ENCODE peak calls at places on chromosomes 2 and 18, in eight cellular contexts. U is left ventricle myocardium inferior, T is HCT116, N is heart left ventricle, O is MCF 10A, C is AG10803, Z is stomach, A is AG04449. R is an unnamed sample.

GRCh38 chr2:15675456-15676195 is 84.0 kb downstream of the DDX1 start:
- DNase-seq in U (no peak), T (no peak), N (no peak), O (peak), C (peak), Z (no peak), A (no peak), R (no peak)

GRCh38 chr2:30509716-30510115 is 62.7 kb downstream of the LCLAT1 start:
- DNase-seq in U (no peak), T (no peak), N (no peak), O (no peak), C (no peak), Z (no peak), A (no peak), R (no peak)

GRCh38 chr2:216911886-216912285 is 52.0 kb upstream of the TNP1 start:
- DNase-seq in U (no peak), T (no peak), N (no peak), O (peak), C (peak), Z (no peak), A (peak), R (no peak)

GRCh38 chr2:151361674-151362380 is 4.4 kb downstream of the TNFAIP6 start:
- DNase-seq in U (no peak), T (no peak), N (no peak), O (no peak), C (peak), Z (no peak), A (no peak), R (no peak)

GRCh38 chr18:48926420-48926857 is 24.3 kb downstream of the SMAD7 start:
- DNase-seq in U (no peak), T (no peak), N (no peak), O (no peak), C (no peak), Z (peak), A (no peak), R (no peak)

GRCh38 chr2:172965433-172965832 is 110.2 kb upstream of the MAP3K20 start:
- DNase-seq in U (no peak), T (no peak), N (no peak), O (no peak), C (no peak), Z (no peak), A (no peak), R (no peak)

GRCh38 chr2:190334479-190335224 is 8.7 kb upstream of the INPP1 start:
- DNase-seq in U (no peak), T (no peak), N (no peak), O (no peak), C (no peak), Z (no peak), A (no peak), R (no peak)

GRCh38 chr18:58132595-58133191 is 88.7 kb downstream of the NEDD4L start:
- DNase-seq in U (no peak), T (no peak), N (no peak), O (no peak), C (peak), Z (no peak), A (peak), R (no peak)

GRCh38 chr2:133286326-133286922 is 281.8 kb downstream of the NCKAP5 start:
- DNase-seq in U (no peak), T (no peak), N (no peak), O (no peak), C (peak), Z (no peak), A (no peak), R (no peak)

GRCh38 chr2:120856421-120856862 is 120.8 kb downstream of the GLI2 start:
- DNase-seq in U (no peak), T (no peak), N (no peak), O (no peak), C (peak), Z (no peak), A (no peak), R (no peak)

GRCh38 chr2:54226224-54226623 is 29.8 kb downstream of the TSPYL6 start:
- DNase-seq in U (no peak), T (no peak), N (no peak), O (no peak), C (no peak), Z (no peak), A (no peak), R (no peak)

GRCh38 chr2:57760448-57760847 is 286.2 kb upstream of the VRK2 start:
- DNase-seq in U (no peak), T (no peak), N (no peak), O (no peak), C (no peak), Z (no peak), A (no peak), R (peak)

GRCh38 chr2:151869296-151869695 is 41.1 kb upstream of the ARL5A start:
- DNase-seq in U (no peak), T (no peak), N (no peak), O (no peak), C (no peak), Z (no peak), A (no peak), R (no peak)

GRCh38 chr18:37965572-37965970 is 400.0 kb upstream of the CELF4 start:
- DNase-seq in U (no peak), T (no peak), N (no peak), O (peak), C (no peak), Z (no peak), A (no peak), R (no peak)

GRCh38 chr18:32238635-32239268 is 48.9 kb downstream of the MEP1B start:
- DNase-seq in U (no peak), T (no peak), N (no peak), O (no peak), C (no peak), Z (no peak), A (no peak), R (no peak)

GRCh38 chr2:186693446-186693842 is 416 bp upstream of the FAM171B start:
- DNase-seq in U (no peak), T (no peak), N (no peak), O (no peak), C (no peak), Z (no peak), A (no peak), R (no peak)

GRCh38 chr2:146317959-146318358 is 1526.9 kb upstream of the ACVR2A start:
- DNase-seq in U (no peak), T (no peak), N (no peak), O (peak), C (peak), Z (no peak), A (peak), R (no peak)

GRCh38 chr18:59561596-59561995 is 135.6 kb downstream of the CCBE1 start:
- DNase-seq in U (no peak), T (no peak), N (no peak), O (no peak), C (no peak), Z (no peak), A (no peak), R (no peak)
- TF ChIP-seq CTCF in U (no peak), T (no peak), N (no peak), O (no peak), C (no peak), Z (no peak), A (no peak), R (no peak)

GRCh38 chr2:200673191-200673590 is 87.4 kb downstream of the AOX1 start:
- DNase-seq in U (no peak), T (no peak), N (no peak), O (no peak), C (no peak), Z (no peak), A (no peak), R (no peak)

GRCh38 chr2:200665626-200666453 is 80.0 kb downstream of the AOX1 start:
- DNase-seq in U (no peak), T (no peak), N (no peak), O (no peak), C (no peak), Z (no peak), A (no peak), R (no peak)

GRCh38 chr2:200668473-200668872 is 82.7 kb downstream of the AOX1 start:
- DNase-seq in U (no peak), T (no peak), N (no peak), O (no peak), C (no peak), Z (no peak), A (no peak), R (no peak)

GRCh38 chr2:200667397-200667796 is 81.6 kb downstream of the AOX1 start:
- DNase-seq in U (no peak), T (no peak), N (no peak), O (no peak), C (no peak), Z (no peak), A (no peak), R (no peak)

GRCh38 chr2:200670313-200670712 is 84.5 kb downstream of the AOX1 start:
- DNase-seq in U (no peak), T (no peak), N (no peak), O (no peak), C (no peak), Z (no peak), A (no peak), R (no peak)
- TF ChIP-seq CTCF in U (no peak), T (no peak), N (no peak), O (no peak), C (no peak), Z (no peak), A (no peak), R (peak)

GRCh38 chr18:79065802-79066201 is 3.4 kb upstream of the ATP9B start:
- DNase-seq in U (no peak), T (no peak), N (no peak), O (no peak), C (no peak), Z (no peak), A (no peak), R (no peak)

GRCh38 chr18:79068299-79068945 is 772 bp upstream of the ATP9B start:
- DNase-seq in U (no peak), T (no peak), N (no peak), O (no peak), C (peak), Z (no peak), A (no peak), R (no peak)

GRCh38 chr18:79069792-79070151 is 578 bp downstream of the ATP9B start:
- DNase-seq in U (no peak), T (no peak), N (no peak), O (no peak), C (no peak), Z (no peak), A (no peak), R (no peak)

GRCh38 chr18:79068946-79069791 is at the start of gene ATP9B:
- DNase-seq in U (peak), T (peak), N (peak), O (peak), C (peak), Z (peak), A (peak), R (peak)

GRCh38 chr18:79067611-79068010 is 1.6 kb upstream of the ATP9B start:
- DNase-seq in U (no peak), T (no peak), N (no peak), O (no peak), C (no peak), Z (no peak), A (no peak), R (no peak)
- TF ChIP-seq CTCF in U (no peak), T (no peak), N (no peak), O (no peak), C (no peak), Z (no peak), A (no peak), R (no peak)

GRCh38 chr18:25661836-25662235 is 309.9 kb upstream of the ZNF521 start:
- DNase-seq in U (no peak), T (no peak), N (no peak), O (no peak), C (no peak), Z (no peak), A (no peak), R (no peak)
- TF ChIP-seq CTCF in U (no peak), T (no peak), N (no peak), O (no peak), C (no peak), Z (no peak), A (no peak), R (no peak)

R was measured in GM13977.